ENCODE peak calls at places on chromosomes 16 and 17, in eight cellular contexts. J is CMK; O is stimulated activated CD8-positive, alpha-beta memory T cell treated with anti-CD3 and anti-CD28 coated beads, Interleukin-2, amount 100 ng/mL, for 48 hours; V is brain microvascular endothelial cell; Q is T-helper 1 cell; K is cardiac fibroblast; D is nucleus accumbens; P is amygdala. N is an unnamed sample.

GRCh38 chr17:45686250-45686649 is 97.9 kb upstream of the CRHR1 start:
- DNase-seq in J (peak; percentile 43), O (no peak), V (no peak), Q (no peak), K (no peak), D (no peak), P (no peak), N (no peak)

GRCh38 chr17:79925242-79925957 is 86.2 kb upstream of the CBX4 start:
- DNase-seq in J (peak; percentile 36), O (no peak), V (no peak), Q (no peak), K (no peak), D (peak; percentile 41), P (peak; percentile 29), N (peak; percentile 54)

GRCh38 chr16:47956881-47957280 is 198.9 kb downstream of the ABCC12 start:
- DNase-seq in J (no peak), O (no peak), V (no peak), Q (no peak), K (no peak), D (no peak), P (no peak), N (no peak)

GRCh38 chr16:50771366-50771765 is 29.5 kb downstream of the CYLD start:
- DNase-seq in J (no peak), O (no peak), V (peak; percentile 40), Q (no peak), K (peak; percentile 85), D (no peak), P (no peak), N (no peak)

GRCh38 chr17:21089145-21089544 is 37.6 kb upstream of the DHRS7B start:
- DNase-seq in J (no peak), O (no peak), V (no peak), Q (no peak), K (peak; percentile 20), D (no peak), P (no peak), N (no peak)

GRCh38 chr17:50219939-50220465 is 18.6 kb upstream of the COL1A1 start:
- DNase-seq in J (no peak), O (no peak), V (peak; percentile 86), Q (no peak), K (peak; percentile 89), D (no peak), P (no peak), N (no peak)

GRCh38 chr16:66298571-66299120 is 67.8 kb upstream of the CDH5 start:
- DNase-seq in J (no peak), O (no peak), V (no peak), Q (no peak), K (no peak), D (no peak), P (no peak), N (no peak)

GRCh38 chr17:72763981-72764380 is 328.5 kb downstream of the SLC39A11 start:
- DNase-seq in J (no peak), O (no peak), V (no peak), Q (no peak), K (no peak), D (no peak), P (no peak), N (no peak)

GRCh38 chr16:62010186-62010585 is 26.1 kb downstream of the CDH8 start:
- DNase-seq in J (no peak), O (no peak), V (no peak), Q (no peak), K (no peak), D (no peak), P (no peak), N (no peak)

GRCh38 chr17:29114141-29114540 is 66.1 kb downstream of the MYO18A start:
- DNase-seq in J (no peak), O (no peak), V (no peak), Q (no peak), K (no peak), D (no peak), P (no peak), N (no peak)

GRCh38 chr16:72072514-72073342 is 9.7 kb downstream of the HPR start:
- DNase-seq in J (no peak), O (no peak), V (no peak), Q (no peak), K (no peak), D (peak; percentile 20), P (no peak), N (no peak)

GRCh38 chr16:85798901-85799496 is 345 bp downstream of the EMC8 start:
- DNase-seq in J (peak; percentile 40), O (peak; percentile 20), V (no peak), Q (peak; percentile 21), K (peak; percentile 27), D (no peak), P (no peak), N (peak; percentile 29)

GRCh38 chr17:57988301-57989010 is 402 bp upstream of the VEZF1 start:
- DNase-seq in J (no peak), O (no peak), V (peak; percentile 28), Q (peak; percentile 55), K (peak; percentile 64), D (peak; percentile 83), P (peak; percentile 61), N (peak; percentile 81)

GRCh38 chr17:70168044-70168978 is 1.0 kb upstream of the KCNJ2 start:
- DNase-seq in J (no peak), O (no peak), V (peak; percentile 48), Q (no peak), K (peak; percentile 86), D (peak; percentile 79), P (peak; percentile 53), N (peak; percentile 29)

GRCh38 chr17:64131606-64132270 is 1.8 kb upstream of the ERN1 start:
- DNase-seq in J (no peak), O (no peak), V (no peak), Q (no peak), K (no peak), D (no peak), P (no peak), N (no peak)

GRCh38 chr17:61496174-61496956 is 44.1 kb downstream of the TBX4 start:
- DNase-seq in J (no peak), O (no peak), V (no peak), Q (no peak), K (no peak), D (no peak), P (no peak), N (no peak)

GRCh38 chr16:66713076-66713475 is 16.5 kb upstream of the CMTM4 start:
- DNase-seq in J (no peak), O (no peak), V (no peak), Q (no peak), K (no peak), D (no peak), P (no peak), N (no peak)

GRCh38 chr17:50931003-50931878 is 65.1 kb upstream of the TOB1 start:
- DNase-seq in J (no peak), O (no peak), V (peak; percentile 78), Q (no peak), K (peak; percentile 83), D (peak; percentile 88), P (peak; percentile 71), N (peak; percentile 52)

GRCh38 chr16:24273511-24273910 is 17.4 kb downstream of the CACNG3 start:
- DNase-seq in J (no peak), O (no peak), V (no peak), Q (no peak), K (peak; percentile 40), D (no peak), P (no peak), N (no peak)

GRCh38 chr16:27448531-27449433 is 46.8 kb downstream of the IL21R start:
- DNase-seq in J (no peak), O (no peak), V (no peak), Q (no peak), K (no peak), D (no peak), P (no peak), N (no peak)

GRCh38 chr17:2792541-2793169 is 3.6 kb upstream of the RAP1GAP2 start:
- DNase-seq in J (no peak), O (peak; percentile 59), V (no peak), Q (peak; percentile 47), K (no peak), D (no peak), P (no peak), N (no peak)

GRCh38 chr17:50947844-50948514 is 81.8 kb upstream of the TOB1 start:
- DNase-seq in J (peak; percentile 70), O (no peak), V (no peak), Q (no peak), K (no peak), D (peak; percentile 25), P (no peak), N (peak; percentile 29)

GRCh38 chr17:8946071-8946470 is 19.4 kb downstream of the PIK3R5 start:
- DNase-seq in J (no peak), O (no peak), V (no peak), Q (no peak), K (no peak), D (no peak), P (no peak), N (no peak)

GRCh38 chr16:86604436-86605220 is 26.3 kb downstream of the FOXL1 start:
- DNase-seq in J (no peak), O (no peak), V (no peak), Q (peak; percentile 26), K (no peak), D (no peak), P (no peak), N (no peak)

GRCh38 chr16:4415538-4416199 is 727 bp downstream of the CORO7 start:
- DNase-seq in J (peak; percentile 64), O (peak; percentile 30), V (no peak), Q (peak; percentile 54), K (peak; percentile 30), D (peak; percentile 36), P (peak; percentile 65), N (peak; percentile 39)

N was measured in anterior cingulate cortex.